ENCODE peak calls at places on chromosomes 11 and 22, in six cellular contexts. V is astrocyte of the cerebellum, P is transverse colon, I is K562, T is Calu3, J is cardiac muscle cell. W is an unnamed sample.

GRCh38 chr11:35477871-35478270 is 47.5 kb downstream of the PAMR1 start:
- DNase-seq in V (no peak), P (no peak), I (no peak), T (no peak), J (no peak), W (no peak)

GRCh38 chr11:108606495-108607160 is 13.1 kb upstream of the EXPH5 start:
- DNase-seq in V (no peak), P (no peak), I (no peak), T (no peak), J (no peak), W (no peak)

GRCh38 chr11:119624102-119624615 is 104.8 kb downstream of the NECTIN1 start:
- DNase-seq in V (no peak), P (no peak), I (peak), T (no peak), J (no peak), W (peak)

GRCh38 chr11:78416285-78417174 is 1.1 kb downstream of the GAB2 start:
- DNase-seq in V (peak), P (peak), I (peak), T (peak), J (peak), W (peak)

GRCh38 chr22:34587357-34588356 is 478.3 kb upstream of the ISX start:
- DNase-seq in V (no peak), P (no peak), I (no peak), T (no peak), J (no peak), W (no peak)

GRCh38 chr11:119427279-119427678 is 4.3 kb upstream of the THY1 start:
- DNase-seq in V (no peak), P (no peak), I (peak), T (no peak), J (peak), W (no peak)

GRCh38 chr11:117502285-117502856 is 174.7 kb downstream of the CEP164 start:
- DNase-seq in V (no peak), P (no peak), I (no peak), T (no peak), J (no peak), W (no peak)

GRCh38 chr11:122439911-122440782 is 215.4 kb upstream of the UBASH3B start:
- DNase-seq in V (peak), P (no peak), I (no peak), T (no peak), J (peak), W (peak)

GRCh38 chr11:96014234-96014633 is 90.3 kb upstream of the MTMR2 start:
- DNase-seq in V (peak), P (no peak), I (no peak), T (peak), J (peak), W (no peak)

GRCh38 chr22:42626431-42626830 is 11.7 kb upstream of the POLDIP3 start:
- DNase-seq in V (no peak), P (no peak), I (no peak), T (no peak), J (no peak), W (no peak)

GRCh38 chr11:104957280-104957679 is 11.1 kb downstream of the CASP4 start:
- DNase-seq in V (no peak), P (no peak), I (no peak), T (no peak), J (peak), W (no peak)

GRCh38 chr22:36461665-36462474 is 19.6 kb downstream of the TXN2 start:
- DNase-seq in V (peak), P (no peak), I (no peak), T (peak), J (peak), W (peak)

GRCh38 chr11:115226556-115226955 is 277.7 kb downstream of the CADM1 start:
- DNase-seq in V (peak), P (no peak), I (no peak), T (no peak), J (peak), W (no peak)

GRCh38 chr11:79291948-79292347 is 148.9 kb downstream of the TENM4 start:
- DNase-seq in V (no peak), P (no peak), I (no peak), T (no peak), J (no peak), W (no peak)

GRCh38 chr11:99901175-99901574 is 785.9 kb upstream of the ARHGAP42 start:
- DNase-seq in V (no peak), P (no peak), I (no peak), T (no peak), J (no peak), W (no peak)

GRCh38 chr11:6413791-6414231 is 5.1 kb downstream of the APBB1 start:
- DNase-seq in V (no peak), P (no peak), I (peak), T (no peak), J (no peak), W (no peak)

GRCh38 chr11:1193326-1194230 is 29.3 kb upstream of the MUC5B start:
- DNase-seq in V (no peak), P (peak), I (no peak), T (no peak), J (no peak), W (no peak)

GRCh38 chr11:64744544-64745218 is 739 bp upstream of the RASGRP2 start:
- DNase-seq in V (no peak), P (no peak), I (peak), T (no peak), J (no peak), W (peak)

GRCh38 chr11:18277560-18278271 is 11.7 kb downstream of the SAA1 start:
- DNase-seq in V (no peak), P (no peak), I (no peak), T (no peak), J (peak), W (no peak)

GRCh38 chr11:2210366-2211112 is 38.9 kb upstream of the TH start:
- DNase-seq in V (no peak), P (peak), I (no peak), T (no peak), J (no peak), W (no peak)

GRCh38 chr11:71343828-71344400 is 91.5 kb upstream of the SHANK2 start:
- DNase-seq in V (no peak), P (no peak), I (no peak), T (no peak), J (no peak), W (no peak)

GRCh38 chr11:126061707-126062678 is 673 bp downstream of the CDON start:
- DNase-seq in V (no peak), P (peak), I (no peak), T (peak), J (peak), W (peak)

GRCh38 chr11:65506770-65507485 is 8.1 kb downstream of the MALAT1 start:
- DNase-seq in V (no peak), P (peak), I (no peak), T (peak), J (peak), W (no peak)

GRCh38 chr11:70577948-70578347 is 179.6 kb downstream of the CTTN start:
- DNase-seq in V (no peak), P (no peak), I (no peak), T (no peak), J (no peak), W (no peak)

GRCh38 chr22:40673017-40673416 is 6.3 kb upstream of the MCHR1 start:
- DNase-seq in V (no peak), P (no peak), I (no peak), T (no peak), J (no peak), W (no peak)

GRCh38 chr11:83681944-83682644 is 395.9 kb upstream of the CCDC90B start:
- DNase-seq in V (no peak), P (no peak), I (no peak), T (no peak), J (no peak), W (no peak)

GRCh38 chr11:102158151-102158734 is 48.0 kb downstream of the YAP1 start:
- DNase-seq in V (no peak), P (peak), I (no peak), T (no peak), J (no peak), W (no peak)

GRCh38 chr11:122093731-122094130 is 22.3 kb downstream of the BLID start:
- DNase-seq in V (peak), P (no peak), I (no peak), T (no peak), J (peak), W (no peak)

GRCh38 chr22:22235564-22235963 is 9.0 kb upstream of the VPREB1 start:
- DNase-seq in V (no peak), P (peak), I (peak), T (peak), J (peak), W (peak)

GRCh38 chr11:116852261-116853125 is 15.1 kb upstream of the APOA1 start:
- DNase-seq in V (no peak), P (peak), I (no peak), T (no peak), J (peak), W (no peak)

GRCh38 chr11:82960779-82961143 is 59.2 kb downstream of the DDIAS start:
- DNase-seq in V (no peak), P (no peak), I (no peak), T (no peak), J (no peak), W (no peak)

GRCh38 chr11:116310215-116310614 is 462.6 kb downstream of the BUD13 start:
- DNase-seq in V (peak), P (no peak), I (no peak), T (no peak), J (peak), W (no peak)

GRCh38 chr11:75547617-75548054 is 14.4 kb upstream of the SERPINH1 start:
- DNase-seq in V (no peak), P (peak), I (peak), T (peak), J (peak), W (peak)

GRCh38 chr22:45263790-45264269 is 20.9 kb upstream of the UPK3A start:
- DNase-seq in V (no peak), P (peak), I (peak), T (peak), J (peak), W (peak)

GRCh38 chr11:14653090-14653489 is 9.5 kb downstream of the PDE3B start:
- DNase-seq in V (no peak), P (no peak), I (no peak), T (no peak), J (no peak), W (no peak)

GRCh38 chr11:14656536-14657457 is 13.2 kb downstream of the PDE3B start:
- DNase-seq in V (no peak), P (no peak), I (peak), T (no peak), J (no peak), W (no peak)

GRCh38 chr11:14655435-14655834 is 11.8 kb downstream of the PDE3B start:
- DNase-seq in V (no peak), P (no peak), I (no peak), T (no peak), J (no peak), W (no peak)

GRCh38 chr11:14657841-14658240 is 14.2 kb downstream of the PDE3B start:
- DNase-seq in V (no peak), P (no peak), I (no peak), T (no peak), J (no peak), W (no peak)
- TF ChIP-seq CTCF in V (no peak), P (no peak), I (no peak), T (no peak), J (no peak), W (no peak)

GRCh38 chr11:42410251-42410956 is 901.4 kb upstream of the API5 start:
- DNase-seq in V (no peak), P (no peak), I (no peak), T (no peak), J (no peak), W (no peak)

DNA sequence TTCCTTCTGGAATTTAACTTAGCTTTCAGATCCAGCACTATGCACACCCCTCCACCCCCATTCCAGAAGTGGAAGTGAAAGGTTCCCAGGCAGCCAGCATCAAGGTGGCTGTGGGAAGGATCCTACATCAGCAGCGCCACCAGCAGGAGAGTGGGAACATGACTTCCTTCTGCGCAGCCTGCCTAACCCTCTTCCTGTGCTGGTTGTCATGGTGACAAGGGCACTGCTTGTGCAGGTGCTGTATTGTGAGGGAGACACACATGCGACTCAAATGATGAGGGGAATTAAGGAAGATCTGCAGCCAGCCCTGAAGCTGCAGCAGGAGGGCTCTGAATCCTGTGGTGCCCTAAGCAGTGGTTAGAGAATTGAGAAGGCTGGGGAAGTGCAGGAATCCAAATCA is 904.4 kb upstream of the API5 start:
- DNase-seq in V (no peak), P (no peak), I (no peak), T (no peak), J (peak), W (peak)
- TF ChIP-seq CTCF in V (no peak), P (no peak), I (no peak), T (no peak), J (peak), W (peak)

GRCh38 chr11:16897460-16898061 is 116.7 kb downstream of the PLEKHA7 start:
- DNase-seq in V (no peak), P (no peak), I (no peak), T (no peak), J (no peak), W (no peak)
- TF ChIP-seq CTCF in V (no peak), P (no peak), I (no peak), T (no peak), J (no peak), W (no peak)

GRCh38 chr11:128302425-128303186 is 284.8 kb downstream of the ETS1 start:
- DNase-seq in V (no peak), P (peak), I (no peak), T (no peak), J (no peak), W (no peak)
- TF ChIP-seq CTCF in V (no peak), P (no peak), I (no peak), T (no peak), J (no peak), W (no peak)

GRCh38 chr11:11624926-11625325 is 3.1 kb upstream of the GALNT18 start:
- DNase-seq in V (no peak), P (no peak), I (no peak), T (no peak), J (no peak), W (no peak)
- TF ChIP-seq CTCF in V (no peak), P (no peak), I (no peak), T (no peak), J (no peak), W (no peak)

W was measured in nephron progenitor cell.